ENCODE peak calls at places on chromosomes 3 and 15, in seven cellular contexts. W is WERI-Rb-1, D is thoracic aorta, N is cardiac muscle cell, G is K562, B is cardiac fibroblast, C is psoas muscle. P is an unnamed sample.

GRCh38 chr3:151919446-151919845 is 46.0 kb downstream of the SUCNR1 start:
- DNase-seq in W (no peak), D (no peak), N (no peak), G (no peak), B (peak), C (no peak), P (no peak)

GRCh38 chr15:86773766-86774165 is 694.1 kb downstream of the AGBL1 start:
- DNase-seq in W (no peak), D (no peak), N (no peak), G (no peak), B (no peak), C (no peak), P (no peak)

GRCh38 chr3:67357610-67358458 is 296.6 kb downstream of the SUCLG2 start:
- DNase-seq in W (peak), D (no peak), N (peak), G (no peak), B (peak), C (no peak), P (peak)

GRCh38 chr3:175735866-175736265 is 876.7 kb downstream of the NAALADL2 start:
- DNase-seq in W (no peak), D (no peak), N (no peak), G (no peak), B (no peak), C (no peak), P (no peak)

GRCh38 chr15:71883447-71883846 is 73.1 kb downstream of the NR2E3 start:
- DNase-seq in W (no peak), D (no peak), N (no peak), G (no peak), B (no peak), C (no peak), P (no peak)

GRCh38 chr15:96150277-96150676 is 180.2 kb upstream of the NR2F2 start:
- DNase-seq in W (no peak), D (no peak), N (no peak), G (no peak), B (no peak), C (no peak), P (no peak)

GRCh38 chr15:91047545-91048199 is 25.3 kb upstream of the VPS33B start:
- DNase-seq in W (no peak), D (no peak), N (no peak), G (no peak), B (no peak), C (no peak), P (no peak)

GRCh38 chr15:91886878-91887277 is 33.4 kb downstream of the SLCO3A1 start:
- DNase-seq in W (no peak), D (no peak), N (no peak), G (no peak), B (no peak), C (no peak), P (no peak)

GRCh38 chr15:61091229-61091628 is 137.9 kb downstream of the RORA start:
- DNase-seq in W (no peak), D (no peak), N (no peak), G (no peak), B (no peak), C (no peak), P (no peak)

GRCh38 chr3:184154909-184155643 is at the start of gene DVL3:
- DNase-seq in W (peak), D (no peak), N (peak), G (peak), B (peak), C (peak), P (peak)

GRCh38 chr15:42107483-42107882 is 13.1 kb upstream of the PLA2G4D start:
- DNase-seq in W (no peak), D (no peak), N (no peak), G (no peak), B (no peak), C (no peak), P (no peak)

GRCh38 chr3:158991146-158991705 is 189.4 kb downstream of the MFSD1 start:
- DNase-seq in W (peak), D (no peak), N (no peak), G (no peak), B (no peak), C (no peak), P (no peak)

GRCh38 chr15:40238481-40238926 is 359 bp upstream of the PAK6 start:
- DNase-seq in W (no peak), D (no peak), N (no peak), G (no peak), B (no peak), C (no peak), P (no peak)

GRCh38 chr15:57235186-57235585 is 141.1 kb upstream of the CGNL1 start:
- DNase-seq in W (no peak), D (no peak), N (no peak), G (no peak), B (no peak), C (no peak), P (no peak)

GRCh38 chr3:110389005-110389404 is 682.6 kb upstream of the NECTIN3 start:
- DNase-seq in W (no peak), D (no peak), N (no peak), G (no peak), B (no peak), C (no peak), P (no peak)

GRCh38 chr3:13650210-13651056 is 101.5 kb downstream of the FBLN2 start:
- DNase-seq in W (peak), D (no peak), N (peak), G (peak), B (peak), C (peak), P (peak)

GRCh38 chr3:150147776-150148175 is 177.1 kb upstream of the PFN2 start:
- DNase-seq in W (peak), D (no peak), N (no peak), G (no peak), B (peak), C (peak), P (peak)

GRCh38 chr3:41683666-41684350 is 278.1 kb downstream of the ULK4 start:
- DNase-seq in W (no peak), D (no peak), N (no peak), G (no peak), B (peak), C (no peak), P (no peak)

GRCh38 chr3:139629033-139629432 is 48.7 kb downstream of the NMNAT3 start:
- DNase-seq in W (peak), D (no peak), N (no peak), G (no peak), B (peak), C (no peak), P (peak)

GRCh38 chr15:25734680-25735355 is 128.3 kb downstream of the ATP10A start:
- DNase-seq in W (no peak), D (no peak), N (no peak), G (no peak), B (peak), C (no peak), P (no peak)

GRCh38 chr3:197550489-197550888 is 5.3 kb downstream of the BDH1 start:
- DNase-seq in W (no peak), D (no peak), N (no peak), G (no peak), B (no peak), C (no peak), P (no peak)

GRCh38 chr3:45199837-45200648 is 26.0 kb downstream of the TMEM158 start:
- DNase-seq in W (no peak), D (no peak), N (no peak), G (peak), B (peak), C (no peak), P (peak)

GRCh38 chr3:184748219-184749135 is 36.6 kb upstream of the MAGEF1 start:
- DNase-seq in W (peak), D (no peak), N (peak), G (peak), B (peak), C (no peak), P (peak)

GRCh38 chr3:4996771-4997291 is 17.6 kb downstream of the BHLHE40 start:
- DNase-seq in W (no peak), D (no peak), N (no peak), G (no peak), B (no peak), C (no peak), P (no peak)

GRCh38 chr3:50491023-50491422 is 12.4 kb downstream of the CACNA2D2 start:
- DNase-seq in W (no peak), D (no peak), N (no peak), G (no peak), B (no peak), C (no peak), P (no peak)

GRCh38 chr15:90439946-90440345 is 51.9 kb downstream of the IQGAP1 start:
- DNase-seq in W (no peak), D (no peak), N (no peak), G (no peak), B (no peak), C (no peak), P (no peak)

GRCh38 chr3:192339214-192339613 is 388.1 kb downstream of the FGF12 start:
- DNase-seq in W (peak), D (no peak), N (peak), G (no peak), B (no peak), C (no peak), P (no peak)

GRCh38 chr15:65207280-65207679 is 4.0 kb downstream of the CILP start:
- DNase-seq in W (no peak), D (no peak), N (no peak), G (no peak), B (no peak), C (no peak), P (no peak)

GRCh38 chr15:78437107-78437761 is 782 bp upstream of the IREB2 start:
- DNase-seq in W (no peak), D (no peak), N (no peak), G (peak), B (no peak), C (no peak), P (no peak)

GRCh38 chr15:34616613-34617012 is 33.2 kb upstream of the GOLGA8B start:
- DNase-seq in W (no peak), D (no peak), N (peak), G (peak), B (peak), C (no peak), P (peak)

GRCh38 chr3:9932843-9933560 is 632 bp upstream of the CRELD1 start:
- DNase-seq in W (peak), D (peak), N (peak), G (peak), B (peak), C (peak), P (peak)

DNA sequence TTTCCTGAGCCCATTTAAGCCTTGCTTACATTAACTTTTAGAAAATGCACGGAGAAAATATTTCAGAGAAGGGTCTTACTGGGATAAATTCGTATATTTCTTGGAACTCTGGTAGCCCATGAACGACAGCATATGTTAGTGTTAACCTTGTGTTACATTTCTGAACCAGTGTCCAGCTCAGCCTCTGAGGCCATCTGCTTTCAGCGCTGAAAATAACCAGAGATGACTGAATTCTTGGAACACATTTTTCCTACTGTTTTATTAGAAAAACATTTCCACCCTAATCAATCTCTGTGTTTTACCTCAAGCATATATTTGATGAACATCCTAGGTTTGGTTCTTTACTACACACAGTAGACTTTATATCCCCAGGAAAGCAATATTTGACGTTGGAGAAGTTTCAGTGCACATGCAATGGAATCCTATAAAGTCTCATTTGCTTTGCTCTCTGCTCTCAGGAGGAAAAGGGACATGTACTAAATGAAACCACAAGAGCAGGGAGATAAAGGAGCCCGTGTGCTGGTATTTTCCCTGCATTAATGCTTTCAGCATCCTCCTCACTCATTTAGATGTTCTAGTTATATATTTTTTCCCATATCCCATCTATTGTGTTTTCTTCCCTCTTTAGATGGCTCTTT is 151.8 kb upstream of the KCNMB2 start:
- DNase-seq in W (peak), D (no peak), N (peak), G (no peak), B (peak), C (no peak), P (peak)
- TF ChIP-seq CTCF in W (no peak), D (no peak), N (no peak), G (no peak), B (no peak), C (no peak), P (peak)

GRCh38 chr3:141392018-141392370 is 23.7 kb downstream of the ZBTB38 start:
- DNase-seq in W (no peak), D (no peak), N (peak), G (no peak), B (no peak), C (no peak), P (no peak)
- H3K4me3 ChIP-seq in W (no peak), D (no peak), N (no peak), G (no peak), B (no peak), C (no peak), P (no peak)

GRCh38 chr3:187986514-187986934 is 167.4 kb upstream of the LPP start:
- DNase-seq in W (no peak), D (no peak), N (no peak), G (no peak), B (peak), C (peak), P (peak)
- TF ChIP-seq CTCF in W (no peak), D (no peak), N (no peak), G (no peak), B (no peak), C (no peak), P (peak)

GRCh38 chr3:190172751-190173150 is 52.1 kb upstream of the P3H2 start:
- DNase-seq in W (no peak), D (no peak), N (no peak), G (no peak), B (peak), C (no peak), P (no peak)

GRCh38 chr3:190166948-190167347 is 46.3 kb upstream of the P3H2 start:
- DNase-seq in W (no peak), D (no peak), N (no peak), G (no peak), B (no peak), C (no peak), P (no peak)

GRCh38 chr3:190167936-190168680 is 47.4 kb upstream of the P3H2 start:
- DNase-seq in W (no peak), D (no peak), N (no peak), G (no peak), B (no peak), C (no peak), P (no peak)

GRCh38 chr3:190169243-190169642 is 48.5 kb upstream of the P3H2 start:
- DNase-seq in W (no peak), D (no peak), N (no peak), G (no peak), B (no peak), C (no peak), P (no peak)

GRCh38 chr3:190169877-190170276 is 49.2 kb upstream of the P3H2 start:
- DNase-seq in W (no peak), D (no peak), N (no peak), G (no peak), B (no peak), C (no peak), P (no peak)
- H3K4me3 ChIP-seq in W (no peak), D (no peak), N (no peak), G (no peak), B (no peak), C (no peak), P (no peak)

DNA sequence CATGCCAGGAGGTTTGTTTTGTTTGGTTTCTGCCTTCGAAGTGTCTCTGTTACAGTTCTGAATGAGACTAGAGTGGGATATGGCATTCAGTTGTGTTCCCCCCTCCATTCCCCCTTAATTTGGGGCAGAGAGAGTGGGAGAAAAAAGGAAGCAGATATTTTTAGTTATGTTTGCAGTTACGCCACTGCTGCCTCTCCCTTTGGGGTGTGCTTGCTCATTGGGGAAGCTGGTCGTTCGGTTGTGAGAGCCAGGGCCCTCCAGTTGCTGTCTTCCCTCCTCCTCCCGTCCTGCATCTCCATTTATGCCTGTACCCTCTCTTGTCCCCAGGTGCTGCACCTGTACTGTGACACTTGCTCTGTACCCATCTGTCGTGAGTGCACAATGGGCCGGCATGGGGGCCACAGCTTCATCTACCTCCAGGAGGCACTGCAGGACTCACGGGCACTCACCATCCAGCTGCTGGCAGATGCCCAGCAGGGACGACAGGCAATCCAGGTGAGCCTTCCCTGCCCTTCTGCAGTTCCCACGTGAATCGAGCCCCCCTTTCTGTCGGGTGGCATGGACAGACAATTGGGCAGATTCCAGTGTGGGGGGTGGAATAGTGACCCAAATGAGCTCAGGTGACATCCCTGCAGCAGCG is 55.8 kb downstream of the TRIM71 start:
- DNase-seq in W (no peak), D (no peak), N (no peak), G (no peak), B (no peak), C (no peak), P (no peak)
- TF ChIP-seq CTCF in W (peak), D (no peak), N (no peak), G (peak), B (no peak), C (no peak), P (no peak)

DNA sequence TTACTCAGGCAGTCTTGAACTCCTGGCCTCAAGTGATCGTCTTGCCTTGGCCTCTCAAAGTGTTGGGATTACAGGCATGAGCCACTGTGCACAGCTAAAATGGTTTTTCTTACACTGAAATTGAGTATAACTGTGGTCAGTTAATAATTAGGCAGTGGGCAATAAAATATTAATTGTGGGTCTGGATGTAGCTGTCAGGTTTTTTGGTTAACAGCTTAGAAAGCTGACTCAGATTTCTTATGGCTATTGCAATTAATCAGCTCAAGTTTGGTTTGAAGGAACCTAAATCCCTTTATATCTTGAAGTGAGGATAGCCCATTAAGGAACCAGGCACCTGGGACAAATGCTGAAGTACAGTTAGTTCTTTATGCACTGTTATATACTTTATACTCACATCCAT is 73.8 kb upstream of the LRRFIP2 start:
- DNase-seq in W (no peak), D (no peak), N (no peak), G (no peak), B (no peak), C (no peak), P (no peak)
- H3K4me3 ChIP-seq in W (no peak), D (no peak), N (no peak), G (no peak), B (no peak), C (no peak), P (no peak)

P was measured in fibroblast of pulmonary artery.